ENCODE peak calls at places on chromosomes 12 and 14, in six cellular contexts. W is choroid plexus epithelial cell, J is A549, Q is cardiac muscle cell, Y is GM12865, V is adrenal gland. K is an unnamed sample.

GRCh38 chr14:103108749-103109207 is 14.3 kb downstream of the EXOC3L4 start:
- DNase-seq in W (peak; percentile 40), J (no peak), Q (peak; percentile 45), Y (peak; percentile 81), V (no peak), K (no peak)

GRCh38 chr14:36194645-36195044 is 18.1 kb upstream of the PTCSC3 start:
- DNase-seq in W (no peak), J (no peak), Q (no peak), Y (no peak), V (no peak), K (no peak)

GRCh38 chr12:114396869-114397719 is 8.8 kb downstream of the TBX5 start:
- DNase-seq in W (no peak), J (no peak), Q (no peak), Y (no peak), V (no peak), K (no peak)

GRCh38 chr14:103281496-103282231 is 52.4 kb upstream of the EIF5 start:
- DNase-seq in W (peak; percentile 79), J (peak; percentile 62), Q (peak; percentile 68), Y (no peak), V (peak; percentile 78), K (peak; percentile 71)

GRCh38 chr12:15756822-15757221 is 32.4 kb downstream of the EPS8 start:
- DNase-seq in W (no peak), J (no peak), Q (no peak), Y (no peak), V (no peak), K (no peak)

GRCh38 chr14:54348001-54348611 is 48.7 kb upstream of the CDKN3 start:
- DNase-seq in W (peak; percentile 70), J (peak; percentile 62), Q (peak; percentile 64), Y (peak; percentile 53), V (no peak), K (peak; percentile 46)

GRCh38 chr12:89163918-89164317 is 188.4 kb downstream of the DUSP6 start:
- DNase-seq in W (no peak), J (no peak), Q (no peak), Y (no peak), V (no peak), K (no peak)

GRCh38 chr12:78096909-78097597 is 266.4 kb downstream of the NAV3 start:
- DNase-seq in W (peak; percentile 87), J (no peak), Q (peak; percentile 78), Y (no peak), V (peak; percentile 23), K (no peak)

GRCh38 chr14:105313381-105314286 is 914 bp upstream of the PACS2 start:
- DNase-seq in W (no peak), J (peak; percentile 21), Q (peak; percentile 34), Y (peak; percentile 36), V (no peak), K (peak; percentile 29)

GRCh38 chr14:70317969-70318634 is 41.4 kb downstream of the COX16 start:
- DNase-seq in W (peak; percentile 88), J (peak; percentile 40), Q (peak; percentile 82), Y (peak; percentile 49), V (peak; percentile 22), K (peak; percentile 59)

GRCh38 chr14:54564799-54565235 is 2.1 kb upstream of the SAMD4A start:
- DNase-seq in W (peak; percentile 87), J (no peak), Q (peak; percentile 78), Y (no peak), V (peak; percentile 39), K (no peak)

GRCh38 chr12:116882742-116883141 is 1.5 kb upstream of the HRK start:
- DNase-seq in W (peak; percentile 62), J (peak; percentile 65), Q (peak; percentile 54), Y (no peak), V (no peak), K (no peak)

GRCh38 chr12:57224973-57225679 is 4.4 kb upstream of the SHMT2 start:
- DNase-seq in W (no peak), J (no peak), Q (peak; percentile 52), Y (peak; percentile 65), V (no peak), K (peak; percentile 63)

GRCh38 chr12:106791531-106791930 is 17.0 kb downstream of the RIC8B start:
- DNase-seq in W (no peak), J (no peak), Q (no peak), Y (no peak), V (no peak), K (no peak)

GRCh38 chr12:8681129-8681902 is 16.5 kb upstream of the RIMKLB start:
- DNase-seq in W (peak; percentile 75), J (no peak), Q (peak; percentile 89), Y (no peak), V (no peak), K (peak; percentile 58)

GRCh38 chr12:1131811-1132224 is 140.8 kb downstream of the ERC1 start:
- DNase-seq in W (no peak), J (no peak), Q (no peak), Y (no peak), V (no peak), K (peak; percentile 22)

GRCh38 chr14:93150227-93151206 is 34.2 kb downstream of the MOAP1 start:
- DNase-seq in W (no peak), J (no peak), Q (peak; percentile 20), Y (no peak), V (peak; percentile 30), K (peak; percentile 68)

GRCh38 chr14:36238666-36239363 is 62.3 kb upstream of the PTCSC3 start:
- DNase-seq in W (peak; percentile 35), J (no peak), Q (peak; percentile 4), Y (no peak), V (no peak), K (no peak)

GRCh38 chr12:57581802-57582201 is 9.2 kb upstream of the PIP4K2C start:
- DNase-seq in W (no peak), J (no peak), Q (no peak), Y (no peak), V (no peak), K (no peak)

GRCh38 chr12:18629916-18630315 is 107.9 kb downstream of the PLCZ1 start:
- DNase-seq in W (no peak), J (no peak), Q (no peak), Y (no peak), V (no peak), K (peak; percentile 14)

GRCh38 chr12:53820503-53820902 is 68.7 kb upstream of the CISTR start:
- DNase-seq in W (peak; percentile 9), J (peak; percentile 13), Q (peak; percentile 18), Y (no peak), V (no peak), K (no peak)
- TF ChIP-seq CTCF in W (no peak), J (no peak), Q (no peak), Y (no peak), V (no peak), K (no peak)

GRCh38 chr12:55728932-55729591 is at the start of gene CD63:
- DNase-seq in W (peak; percentile 98), J (peak; percentile 95), Q (peak; percentile 95), Y (peak; percentile 78), V (peak; percentile 92), K (peak; percentile 93)
- TF ChIP-seq CTCF in W (no peak), J (no peak), Q (no peak), Y (no peak), V (no peak), K (no peak)

GRCh38 chr12:109612975-109613502 is 39.4 kb downstream of the MVK start:
- DNase-seq in W (peak; percentile 41), J (peak; percentile 30), Q (peak; percentile 21), Y (peak; percentile 17), V (no peak), K (no peak)
- TF ChIP-seq CTCF in W (peak; percentile 58), J (peak; percentile 27), Q (peak; percentile 41), Y (peak; percentile 42), V (peak; percentile 6), K (peak; percentile 44)

GRCh38 chr12:67274186-67274585 is 5.0 kb downstream of the CAND1 start:
- DNase-seq in W (no peak), J (no peak), Q (no peak), Y (peak; percentile 19), V (no peak), K (no peak)
- TF ChIP-seq CTCF in W (no peak), J (no peak), Q (no peak), Y (no peak), V (no peak), K (no peak)

GRCh38 chr14:76089151-76089550 is 62.6 kb upstream of the GPATCH2L start:
- DNase-seq in W (no peak), J (no peak), Q (no peak), Y (no peak), V (no peak), K (no peak)

GRCh38 chr14:76086636-76087035 is 65.1 kb upstream of the GPATCH2L start:
- DNase-seq in W (no peak), J (no peak), Q (no peak), Y (no peak), V (no peak), K (no peak)

GRCh38 chr14:76089575-76089974 is 62.1 kb upstream of the GPATCH2L start:
- DNase-seq in W (no peak), J (no peak), Q (no peak), Y (no peak), V (no peak), K (no peak)

GRCh38 chr14:76090611-76091010 is 61.1 kb upstream of the GPATCH2L start:
- DNase-seq in W (no peak), J (no peak), Q (no peak), Y (no peak), V (no peak), K (no peak)

DNA sequence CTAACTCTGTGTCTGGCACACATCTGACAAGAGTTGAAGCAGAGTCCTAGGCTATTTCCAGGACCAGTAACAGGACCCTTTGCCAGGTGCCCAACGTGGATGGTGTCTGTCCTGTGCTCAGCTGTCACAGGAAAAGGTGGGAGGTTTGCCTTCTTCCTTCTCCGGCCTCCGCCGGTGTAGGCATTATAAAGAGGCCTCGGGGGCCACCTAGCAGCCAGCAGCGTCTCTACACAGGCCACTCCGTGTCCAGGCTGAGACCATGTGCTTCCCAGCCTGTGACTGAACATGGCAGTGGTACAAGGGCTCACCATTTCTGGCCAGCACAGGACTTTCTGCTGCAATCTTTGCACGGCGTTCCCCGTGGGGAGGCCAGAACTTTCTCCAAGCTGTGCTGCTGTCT is 60.7 kb upstream of the GPATCH2L start:
- DNase-seq in W (peak; percentile 22), J (no peak), Q (peak; percentile 28), Y (no peak), V (no peak), K (no peak)
- TF ChIP-seq CTCF in W (peak; percentile 40), J (no peak), Q (peak; percentile 33), Y (no peak), V (no peak), K (no peak)

DNA sequence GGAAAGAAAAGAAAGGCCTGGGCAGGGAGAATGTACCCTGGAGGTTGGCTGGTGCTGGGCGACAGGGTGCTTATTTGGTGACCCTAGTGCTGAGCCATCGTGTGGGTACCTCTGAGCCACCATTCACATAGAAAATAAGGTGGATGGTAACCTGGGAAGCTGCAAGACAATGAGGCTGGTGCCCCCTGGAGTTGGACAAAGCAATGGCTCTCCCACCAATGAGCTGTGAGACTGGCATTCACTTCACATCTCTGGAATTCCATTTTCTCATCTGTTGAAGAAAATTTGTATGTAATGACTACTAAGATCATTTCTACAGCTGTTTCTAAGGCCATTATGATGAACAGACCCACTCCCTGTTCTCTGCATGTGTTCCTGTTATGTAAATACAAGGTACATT is 63.1 kb upstream of the IGF1 start:
- DNase-seq in W (no peak), J (no peak), Q (no peak), Y (peak; percentile 37), V (no peak), K (no peak)
- TF ChIP-seq CTCF in W (peak; percentile 26), J (no peak), Q (peak; percentile 19), Y (peak; percentile 42), V (no peak), K (no peak)

GRCh38 chr14:58574623-58575022 is 63.1 kb upstream of the DACT1 start:
- DNase-seq in W (peak; percentile 23), J (no peak), Q (peak; percentile 24), Y (no peak), V (no peak), K (no peak)
- TF ChIP-seq CTCF in W (peak; percentile 41), J (no peak), Q (peak; percentile 25), Y (no peak), V (no peak), K (no peak)

GRCh38 chr14:100900837-100901390 is 2.6 kb downstream of the RTL1 start:
- DNase-seq in W (peak; percentile 22), J (peak; percentile 35), Q (peak; percentile 27), Y (no peak), V (peak; percentile 88), K (peak; percentile 68)
- TF ChIP-seq CTCF in W (peak; percentile 48), J (peak; percentile 54), Q (peak; percentile 21), Y (no peak), V (peak; percentile 68), K (no peak)

K was measured in Calu3.